ENCODE peak calls at places on chromosomes 6 and 20, in nine cellular contexts. One of them, this sample, is unnamed.

GRCh38 chr20:35702051-35702823 is 3.0 kb downstream of the ROMO1 start:
- DNase-seq in body of pancreas: no peak
- DNase-seq in psoas muscle: no peak
- DNase-seq in lower lobe of right lung: no peak
- DNase-seq in lung: peak
- DNase-seq in heart left ventricle: no peak
- DNase-seq in AG09309: peak
- DNase-seq in AG10803: peak
- DNase-seq in CD8-positive, alpha-beta T cell: no peak
- DNase-seq in this sample: no peak

GRCh38 chr20:16296933-16297332 is 276.3 kb downstream of the KIF16B start:
- DNase-seq in body of pancreas: no peak
- DNase-seq in AG10803: no peak
- DNase-seq in CD8-positive, alpha-beta T cell: no peak
- DNase-seq in lung: no peak
- DNase-seq in psoas muscle: peak
- DNase-seq in lower lobe of right lung: no peak
- DNase-seq in heart left ventricle: no peak
- DNase-seq in AG09309: no peak
- DNase-seq in this sample: no peak

GRCh38 chr6:144718431-144718830 is 433.3 kb downstream of the UTRN start:
- DNase-seq in AG09309: peak
- DNase-seq in psoas muscle: no peak
- DNase-seq in lung: no peak
- DNase-seq in lower lobe of right lung: no peak
- DNase-seq in body of pancreas: no peak
- DNase-seq in heart left ventricle: no peak
- DNase-seq in CD8-positive, alpha-beta T cell: no peak
- DNase-seq in AG10803: peak
- DNase-seq in this sample: no peak

GRCh38 chr6:135323202-135323668 is 142.1 kb downstream of the MYB start:
- DNase-seq in AG09309: no peak
- DNase-seq in AG10803: no peak
- DNase-seq in body of pancreas: no peak
- DNase-seq in CD8-positive, alpha-beta T cell: no peak
- DNase-seq in lower lobe of right lung: no peak
- DNase-seq in heart left ventricle: no peak
- DNase-seq in lung: no peak
- DNase-seq in psoas muscle: no peak
- DNase-seq in this sample: no peak

GRCh38 chr6:162245831-162246230 is 481.7 kb downstream of the PRKN start:
- DNase-seq in heart left ventricle: no peak
- DNase-seq in body of pancreas: no peak
- DNase-seq in AG10803: no peak
- DNase-seq in lung: no peak
- DNase-seq in CD8-positive, alpha-beta T cell: no peak
- DNase-seq in AG09309: no peak
- DNase-seq in psoas muscle: no peak
- DNase-seq in lower lobe of right lung: no peak
- DNase-seq in this sample: no peak

GRCh38 chr20:53569606-53570307 is 23.9 kb downstream of the ZNF217 start:
- DNase-seq in lung: no peak
- DNase-seq in lower lobe of right lung: no peak
- DNase-seq in CD8-positive, alpha-beta T cell: no peak
- DNase-seq in AG09309: no peak
- DNase-seq in psoas muscle: no peak
- DNase-seq in heart left ventricle: no peak
- DNase-seq in AG10803: no peak
- DNase-seq in body of pancreas: no peak
- DNase-seq in this sample: no peak

GRCh38 chr6:12509060-12509459 is 207.5 kb upstream of the PHACTR1 start:
- DNase-seq in CD8-positive, alpha-beta T cell: no peak
- DNase-seq in psoas muscle: no peak
- DNase-seq in AG10803: no peak
- DNase-seq in lung: no peak
- DNase-seq in AG09309: no peak
- DNase-seq in heart left ventricle: no peak
- DNase-seq in lower lobe of right lung: no peak
- DNase-seq in body of pancreas: no peak
- DNase-seq in this sample: no peak

GRCh38 chr6:37741757-37742400 is 44.2 kb upstream of the MDGA1 start:
- DNase-seq in body of pancreas: peak
- DNase-seq in CD8-positive, alpha-beta T cell: no peak
- DNase-seq in psoas muscle: peak
- DNase-seq in lung: no peak
- DNase-seq in heart left ventricle: peak
- DNase-seq in AG10803: peak
- DNase-seq in AG09309: no peak
- DNase-seq in lower lobe of right lung: no peak
- DNase-seq in this sample: no peak

GRCh38 chr6:152330984-152331383 is 306.2 kb downstream of the SYNE1 start:
- DNase-seq in body of pancreas: no peak
- DNase-seq in heart left ventricle: no peak
- DNase-seq in psoas muscle: no peak
- DNase-seq in lower lobe of right lung: no peak
- DNase-seq in CD8-positive, alpha-beta T cell: no peak
- DNase-seq in AG10803: no peak
- DNase-seq in lung: no peak
- DNase-seq in AG09309: no peak
- DNase-seq in this sample: no peak

GRCh38 chr6:31954511-31954910 is 4.3 kb downstream of the NELFE start:
- DNase-seq in lung: no peak
- DNase-seq in AG09309: no peak
- DNase-seq in body of pancreas: no peak
- DNase-seq in heart left ventricle: no peak
- DNase-seq in lower lobe of right lung: no peak
- DNase-seq in AG10803: no peak
- DNase-seq in psoas muscle: no peak
- DNase-seq in CD8-positive, alpha-beta T cell: no peak
- DNase-seq in this sample: no peak

GRCh38 chr20:4811661-4812181 is 90.0 kb downstream of the PRND start:
- DNase-seq in AG10803: no peak
- DNase-seq in CD8-positive, alpha-beta T cell: peak
- DNase-seq in AG09309: no peak
- DNase-seq in lower lobe of right lung: peak
- DNase-seq in psoas muscle: peak
- DNase-seq in heart left ventricle: peak
- DNase-seq in lung: peak
- DNase-seq in body of pancreas: peak
- DNase-seq in this sample: no peak

GRCh38 chr6:46993846-46994245 is 48.3 kb downstream of the ADGRF1 start:
- DNase-seq in CD8-positive, alpha-beta T cell: no peak
- DNase-seq in AG10803: peak
- DNase-seq in AG09309: peak
- DNase-seq in heart left ventricle: no peak
- DNase-seq in psoas muscle: no peak
- DNase-seq in lung: no peak
- DNase-seq in body of pancreas: no peak
- DNase-seq in lower lobe of right lung: no peak
- DNase-seq in this sample: no peak

GRCh38 chr20:63574156-63574828 is at the start of gene HELZ2:
- DNase-seq in heart left ventricle: peak
- DNase-seq in psoas muscle: peak
- DNase-seq in lung: peak
- DNase-seq in body of pancreas: peak
- DNase-seq in AG09309: no peak
- DNase-seq in AG10803: peak
- DNase-seq in lower lobe of right lung: peak
- DNase-seq in CD8-positive, alpha-beta T cell: peak
- DNase-seq in this sample: no peak

GRCh38 chr20:48682529-48683385 is 145.0 kb downstream of the PREX1 start:
- DNase-seq in psoas muscle: peak
- DNase-seq in heart left ventricle: peak
- DNase-seq in lung: peak
- DNase-seq in body of pancreas: peak
- DNase-seq in AG10803: peak
- DNase-seq in lower lobe of right lung: peak
- DNase-seq in AG09309: peak
- DNase-seq in CD8-positive, alpha-beta T cell: no peak
- DNase-seq in this sample: no peak

GRCh38 chr6:119174085-119174445 is 95.6 kb upstream of the FAM184A start:
- DNase-seq in lung: no peak
- DNase-seq in body of pancreas: no peak
- DNase-seq in AG10803: no peak
- DNase-seq in CD8-positive, alpha-beta T cell: no peak
- DNase-seq in heart left ventricle: no peak
- DNase-seq in psoas muscle: no peak
- DNase-seq in AG09309: no peak
- DNase-seq in lower lobe of right lung: no peak
- DNase-seq in this sample: no peak

GRCh38 chr6:35185302-35185681 is 28.5 kb upstream of the SCUBE3 start:
- DNase-seq in psoas muscle: peak
- DNase-seq in lung: peak
- DNase-seq in body of pancreas: peak
- DNase-seq in heart left ventricle: peak
- DNase-seq in AG09309: no peak
- DNase-seq in lower lobe of right lung: peak
- DNase-seq in CD8-positive, alpha-beta T cell: no peak
- DNase-seq in AG10803: peak
- DNase-seq in this sample: no peak

GRCh38 chr6:67450641-67451040 is 1184.4 kb upstream of the ADGRB3 start:
- DNase-seq in psoas muscle: no peak
- DNase-seq in AG10803: no peak
- DNase-seq in AG09309: no peak
- DNase-seq in body of pancreas: no peak
- DNase-seq in CD8-positive, alpha-beta T cell: no peak
- DNase-seq in heart left ventricle: no peak
- DNase-seq in lung: no peak
- DNase-seq in lower lobe of right lung: no peak
- DNase-seq in this sample: no peak

GRCh38 chr6:125117818-125118217 is 35.8 kb upstream of the TPD52L1 start:
- DNase-seq in AG10803: no peak
- DNase-seq in CD8-positive, alpha-beta T cell: no peak
- DNase-seq in AG09309: no peak
- DNase-seq in body of pancreas: no peak
- DNase-seq in psoas muscle: no peak
- DNase-seq in heart left ventricle: no peak
- DNase-seq in lung: no peak
- DNase-seq in lower lobe of right lung: no peak
- DNase-seq in this sample: no peak

GRCh38 chr20:40811660-40812414 is 122.8 kb upstream of the MAFB start:
- DNase-seq in AG09309: no peak
- DNase-seq in heart left ventricle: no peak
- DNase-seq in AG10803: no peak
- DNase-seq in lower lobe of right lung: no peak
- DNase-seq in psoas muscle: no peak
- DNase-seq in CD8-positive, alpha-beta T cell: no peak
- DNase-seq in lung: no peak
- DNase-seq in body of pancreas: no peak
- DNase-seq in this sample: no peak
- TF ChIP-seq CTCF in AG09309: no peak
- TF ChIP-seq CTCF in heart left ventricle: no peak
- TF ChIP-seq CTCF in AG10803: peak
- TF ChIP-seq CTCF in lower lobe of right lung: no peak
- TF ChIP-seq CTCF in psoas muscle: no peak
- TF ChIP-seq CTCF in CD8-positive, alpha-beta T cell: no peak
- TF ChIP-seq CTCF in lung: no peak
- TF ChIP-seq CTCF in body of pancreas: no peak
- TF ChIP-seq CTCF in this sample: no peak

GRCh38 chr6:138541793-138542481 is 42.6 kb upstream of the NHSL1 start:
- DNase-seq in psoas muscle: no peak
- DNase-seq in AG09309: no peak
- DNase-seq in lung: no peak
- DNase-seq in lower lobe of right lung: no peak
- DNase-seq in heart left ventricle: no peak
- DNase-seq in body of pancreas: no peak
- DNase-seq in AG10803: peak
- DNase-seq in CD8-positive, alpha-beta T cell: no peak
- DNase-seq in this sample: no peak
- H3K4me3 ChIP-seq in psoas muscle: no peak
- H3K4me3 ChIP-seq in AG09309: no peak
- H3K4me3 ChIP-seq in lung: no peak
- H3K4me3 ChIP-seq in lower lobe of right lung: no peak
- H3K4me3 ChIP-seq in heart left ventricle: peak
- H3K4me3 ChIP-seq in body of pancreas: no peak
- H3K4me3 ChIP-seq in AG10803: no peak
- H3K4me3 ChIP-seq in CD8-positive, alpha-beta T cell: no peak
- H3K4me3 ChIP-seq in this sample: no peak

DNA sequence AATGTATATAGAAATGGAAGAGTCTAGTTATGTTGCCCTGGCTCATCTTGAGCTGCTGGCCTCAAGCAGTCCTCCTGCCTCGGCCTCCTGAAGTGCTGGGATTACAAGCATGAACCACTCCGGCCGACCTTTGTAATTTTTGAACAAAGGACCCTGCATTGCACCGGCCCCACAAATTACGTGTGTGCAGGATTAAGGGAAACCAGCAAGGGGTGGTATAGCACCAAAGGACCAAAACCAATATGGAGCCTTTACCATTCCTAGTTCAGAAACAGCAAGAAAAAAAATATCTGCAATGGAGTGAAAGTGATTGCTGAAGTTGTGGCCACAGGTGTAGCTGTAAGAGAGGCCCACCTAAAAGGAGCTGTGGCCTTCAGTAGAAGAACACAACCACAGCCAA is 8.2 kb upstream of the TRERF1 start:
- DNase-seq in heart left ventricle: no peak
- DNase-seq in CD8-positive, alpha-beta T cell: no peak
- DNase-seq in psoas muscle: no peak
- DNase-seq in body of pancreas: no peak
- DNase-seq in AG09309: no peak
- DNase-seq in lung: no peak
- DNase-seq in AG10803: no peak
- DNase-seq in lower lobe of right lung: no peak
- DNase-seq in this sample: no peak
- TF ChIP-seq CTCF in heart left ventricle: no peak
- TF ChIP-seq CTCF in CD8-positive, alpha-beta T cell: no peak
- TF ChIP-seq CTCF in psoas muscle: no peak
- TF ChIP-seq CTCF in body of pancreas: no peak
- TF ChIP-seq CTCF in AG09309: no peak
- TF ChIP-seq CTCF in lung: no peak
- TF ChIP-seq CTCF in AG10803: no peak
- TF ChIP-seq CTCF in lower lobe of right lung: no peak
- TF ChIP-seq CTCF in this sample: no peak

GRCh38 chr20:36888880-36889516 is 13.1 kb downstream of the TLDC2 start:
- DNase-seq in body of pancreas: no peak
- DNase-seq in psoas muscle: no peak
- DNase-seq in CD8-positive, alpha-beta T cell: no peak
- DNase-seq in AG09309: no peak
- DNase-seq in lung: no peak
- DNase-seq in heart left ventricle: no peak
- DNase-seq in AG10803: no peak
- DNase-seq in lower lobe of right lung: peak
- DNase-seq in this sample: no peak

GRCh38 chr20:36885355-36885754 is 9.4 kb downstream of the TLDC2 start:
- DNase-seq in psoas muscle: no peak
- DNase-seq in CD8-positive, alpha-beta T cell: no peak
- DNase-seq in body of pancreas: no peak
- DNase-seq in AG09309: no peak
- DNase-seq in lung: no peak
- DNase-seq in heart left ventricle: no peak
- DNase-seq in lower lobe of right lung: no peak
- DNase-seq in AG10803: no peak
- DNase-seq in this sample: no peak

GRCh38 chr20:36887779-36888133 is 11.8 kb downstream of the TLDC2 start:
- DNase-seq in psoas muscle: no peak
- DNase-seq in lung: no peak
- DNase-seq in body of pancreas: no peak
- DNase-seq in heart left ventricle: no peak
- DNase-seq in CD8-positive, alpha-beta T cell: no peak
- DNase-seq in lower lobe of right lung: peak
- DNase-seq in AG10803: peak
- DNase-seq in AG09309: no peak
- DNase-seq in this sample: no peak

GRCh38 chr20:36883972-36884535 is 8.1 kb downstream of the TLDC2 start:
- DNase-seq in psoas muscle: no peak
- DNase-seq in lower lobe of right lung: no peak
- DNase-seq in heart left ventricle: no peak
- DNase-seq in AG10803: no peak
- DNase-seq in AG09309: no peak
- DNase-seq in body of pancreas: no peak
- DNase-seq in lung: no peak
- DNase-seq in CD8-positive, alpha-beta T cell: no peak
- DNase-seq in this sample: no peak

GRCh38 chr20:36886859-36887778 is 11.2 kb downstream of the TLDC2 start:
- DNase-seq in CD8-positive, alpha-beta T cell: peak
- DNase-seq in AG09309: peak
- DNase-seq in psoas muscle: peak
- DNase-seq in lower lobe of right lung: peak
- DNase-seq in heart left ventricle: peak
- DNase-seq in AG10803: peak
- DNase-seq in body of pancreas: peak
- DNase-seq in lung: peak
- DNase-seq in this sample: peak
- H3K4me3 ChIP-seq in CD8-positive, alpha-beta T cell: no peak
- H3K4me3 ChIP-seq in AG09309: peak
- H3K4me3 ChIP-seq in psoas muscle: no peak
- H3K4me3 ChIP-seq in lower lobe of right lung: no peak
- H3K4me3 ChIP-seq in heart left ventricle: no peak
- H3K4me3 ChIP-seq in AG10803: peak
- H3K4me3 ChIP-seq in body of pancreas: no peak
- H3K4me3 ChIP-seq in lung: no peak
- H3K4me3 ChIP-seq in this sample: no peak